ENCODE peak calls at places on chromosome 5, in nine cellular contexts. One of them, this sample, is unnamed. For H3K4me1, the result is how much of the 10 kb centered on the place peaks cover.

GRCh38 chr5:123670981-123671557 is 159.1 kb downstream of the CSNK1G3 start:
- DNase-seq in vagina: no peak
- DNase-seq in gastrocnemius medialis: no peak
- DNase-seq in heart left ventricle: peak
- DNase-seq in fibroblast of lung: peak
- DNase-seq in iPS DF 6.9: peak
- DNase-seq in body of pancreas: peak
- DNase-seq in IMR-90: peak
- DNase-seq in aorta: no peak
- DNase-seq in this sample: no peak

GRCh38 chr5:174424219-174425053 is 299.9 kb upstream of the MSX2 start:
- DNase-seq in iPS DF 6.9: no peak
- DNase-seq in fibroblast of lung: peak
- DNase-seq in IMR-90: no peak
- DNase-seq in gastrocnemius medialis: no peak
- DNase-seq in vagina: no peak
- DNase-seq in aorta: no peak
- DNase-seq in heart left ventricle: no peak
- DNase-seq in body of pancreas: no peak
- DNase-seq in this sample: no peak

GRCh38 chr5:175657593-175658271 is at the start of gene HRH2:
- DNase-seq in IMR-90: no peak
- DNase-seq in aorta: peak
- DNase-seq in fibroblast of lung: no peak
- DNase-seq in iPS DF 6.9: no peak
- DNase-seq in body of pancreas: no peak
- DNase-seq in gastrocnemius medialis: no peak
- DNase-seq in heart left ventricle: peak
- DNase-seq in vagina: no peak
- DNase-seq in this sample: no peak

GRCh38 chr5:20166496-20166895 is 178.5 kb upstream of the CDH18 start:
- DNase-seq in gastrocnemius medialis: no peak
- DNase-seq in vagina: no peak
- DNase-seq in heart left ventricle: no peak
- DNase-seq in aorta: no peak
- DNase-seq in fibroblast of lung: no peak
- DNase-seq in IMR-90: no peak
- DNase-seq in iPS DF 6.9: no peak
- DNase-seq in body of pancreas: no peak
- DNase-seq in this sample: no peak

GRCh38 chr5:33129309-33129708 is 311.5 kb upstream of the TARS1 start:
- DNase-seq in gastrocnemius medialis: no peak
- DNase-seq in heart left ventricle: no peak
- DNase-seq in aorta: no peak
- DNase-seq in vagina: no peak
- DNase-seq in fibroblast of lung: no peak
- DNase-seq in IMR-90: no peak
- DNase-seq in iPS DF 6.9: no peak
- DNase-seq in body of pancreas: no peak
- DNase-seq in this sample: no peak

GRCh38 chr5:91484662-91485061 is 101.5 kb upstream of the ARRDC3 start:
- DNase-seq in heart left ventricle: no peak
- DNase-seq in vagina: no peak
- DNase-seq in aorta: no peak
- DNase-seq in IMR-90: no peak
- DNase-seq in body of pancreas: no peak
- DNase-seq in iPS DF 6.9: no peak
- DNase-seq in fibroblast of lung: no peak
- DNase-seq in gastrocnemius medialis: no peak
- DNase-seq in this sample: no peak

GRCh38 chr5:37658440-37658839 is 181.4 kb downstream of the GDNF start:
- DNase-seq in body of pancreas: no peak
- DNase-seq in iPS DF 6.9: no peak
- DNase-seq in heart left ventricle: no peak
- DNase-seq in IMR-90: no peak
- DNase-seq in fibroblast of lung: no peak
- DNase-seq in aorta: no peak
- DNase-seq in gastrocnemius medialis: no peak
- DNase-seq in vagina: no peak
- DNase-seq in this sample: no peak

GRCh38 chr5:136522217-136522956 is 157.0 kb upstream of the TRPC7 start:
- DNase-seq in iPS DF 6.9: no peak
- DNase-seq in body of pancreas: no peak
- DNase-seq in gastrocnemius medialis: no peak
- DNase-seq in heart left ventricle: no peak
- DNase-seq in aorta: no peak
- DNase-seq in vagina: no peak
- DNase-seq in IMR-90: no peak
- DNase-seq in fibroblast of lung: no peak
- DNase-seq in this sample: no peak

GRCh38 chr5:34522599-34523381 is 133.3 kb upstream of the RAI14 start:
- DNase-seq in IMR-90: peak
- DNase-seq in vagina: peak
- DNase-seq in gastrocnemius medialis: peak
- DNase-seq in iPS DF 6.9: peak
- DNase-seq in aorta: peak
- DNase-seq in heart left ventricle: peak
- DNase-seq in fibroblast of lung: peak
- DNase-seq in body of pancreas: peak
- DNase-seq in this sample: peak

GRCh38 chr5:12902611-12903010 is 998.4 kb upstream of the CTNND2 start:
- DNase-seq in gastrocnemius medialis: no peak
- DNase-seq in aorta: no peak
- DNase-seq in body of pancreas: no peak
- DNase-seq in IMR-90: no peak
- DNase-seq in heart left ventricle: no peak
- DNase-seq in vagina: no peak
- DNase-seq in iPS DF 6.9: no peak
- DNase-seq in fibroblast of lung: no peak
- DNase-seq in this sample: no peak

GRCh38 chr5:74232281-74232680 is 408.2 kb downstream of the ENC1 start:
- DNase-seq in heart left ventricle: no peak
- DNase-seq in gastrocnemius medialis: no peak
- DNase-seq in IMR-90: peak
- DNase-seq in aorta: no peak
- DNase-seq in vagina: no peak
- DNase-seq in fibroblast of lung: peak
- DNase-seq in iPS DF 6.9: no peak
- DNase-seq in body of pancreas: no peak
- DNase-seq in this sample: no peak

GRCh38 chr5:116773926-116774325 is 199.3 kb upstream of the SEMA6A start:
- DNase-seq in iPS DF 6.9: peak
- DNase-seq in gastrocnemius medialis: no peak
- DNase-seq in aorta: no peak
- DNase-seq in vagina: no peak
- DNase-seq in heart left ventricle: no peak
- DNase-seq in fibroblast of lung: no peak
- DNase-seq in body of pancreas: no peak
- DNase-seq in IMR-90: no peak
- DNase-seq in this sample: no peak

GRCh38 chr5:167030500-167031120 is 1260.8 kb upstream of the WWC1 start:
- DNase-seq in vagina: no peak
- DNase-seq in body of pancreas: peak
- DNase-seq in heart left ventricle: no peak
- DNase-seq in iPS DF 6.9: peak
- DNase-seq in fibroblast of lung: no peak
- DNase-seq in IMR-90: no peak
- DNase-seq in gastrocnemius medialis: no peak
- DNase-seq in aorta: no peak
- DNase-seq in this sample: no peak

GRCh38 chr5:6183391-6184390 is 194.7 kb downstream of the MED10 start:
- DNase-seq in gastrocnemius medialis: no peak
- DNase-seq in IMR-90: no peak
- DNase-seq in iPS DF 6.9: no peak
- DNase-seq in body of pancreas: no peak
- DNase-seq in aorta: no peak
- DNase-seq in vagina: peak
- DNase-seq in heart left ventricle: no peak
- DNase-seq in fibroblast of lung: no peak
- DNase-seq in this sample: no peak

GRCh38 chr5:180870669-180871068 is 9.6 kb upstream of the ZFP62 start:
- DNase-seq in iPS DF 6.9: no peak
- DNase-seq in heart left ventricle: no peak
- DNase-seq in aorta: no peak
- DNase-seq in IMR-90: no peak
- DNase-seq in vagina: no peak
- DNase-seq in body of pancreas: no peak
- DNase-seq in gastrocnemius medialis: no peak
- DNase-seq in fibroblast of lung: no peak
- DNase-seq in this sample: no peak

GRCh38 chr5:54701179-54701578 is 183.6 kb downstream of the SNX18 start:
- DNase-seq in iPS DF 6.9: no peak
- DNase-seq in fibroblast of lung: peak
- DNase-seq in gastrocnemius medialis: no peak
- DNase-seq in aorta: peak
- DNase-seq in vagina: no peak
- DNase-seq in body of pancreas: no peak
- DNase-seq in heart left ventricle: peak
- DNase-seq in IMR-90: peak
- DNase-seq in this sample: no peak

GRCh38 chr5:39423331-39423751 is 1.4 kb downstream of the DAB2 start:
- DNase-seq in gastrocnemius medialis: no peak
- DNase-seq in iPS DF 6.9: no peak
- DNase-seq in IMR-90: no peak
- DNase-seq in heart left ventricle: no peak
- DNase-seq in aorta: peak
- DNase-seq in vagina: no peak
- DNase-seq in body of pancreas: no peak
- DNase-seq in fibroblast of lung: no peak
- DNase-seq in this sample: no peak
- H3K4me1 ChIP-seq in gastrocnemius medialis: under half
- H3K4me1 ChIP-seq in iPS DF 6.9: under half
- H3K4me1 ChIP-seq in IMR-90: under half
- H3K4me1 ChIP-seq in heart left ventricle: half or more
- H3K4me1 ChIP-seq in aorta: under half
- H3K4me1 ChIP-seq in vagina: under half
- H3K4me1 ChIP-seq in body of pancreas: under half
- H3K4me1 ChIP-seq in fibroblast of lung: under half
- H3K4me1 ChIP-seq in this sample: under half

GRCh38 chr5:172433071-172433470 is 21.3 kb downstream of the SH3PXD2B start:
- DNase-seq in gastrocnemius medialis: no peak
- DNase-seq in IMR-90: no peak
- DNase-seq in iPS DF 6.9: no peak
- DNase-seq in vagina: no peak
- DNase-seq in heart left ventricle: no peak
- DNase-seq in aorta: no peak
- DNase-seq in body of pancreas: no peak
- DNase-seq in fibroblast of lung: no peak
- DNase-seq in this sample: no peak
- H3K4me1 ChIP-seq in gastrocnemius medialis: under half
- H3K4me1 ChIP-seq in IMR-90: under half
- H3K4me1 ChIP-seq in iPS DF 6.9: under half
- H3K4me1 ChIP-seq in vagina: half or more
- H3K4me1 ChIP-seq in heart left ventricle: under half
- H3K4me1 ChIP-seq in aorta: under half
- H3K4me1 ChIP-seq in body of pancreas: under half
- H3K4me1 ChIP-seq in fibroblast of lung: under half
- H3K4me1 ChIP-seq in this sample: under half

DNA sequence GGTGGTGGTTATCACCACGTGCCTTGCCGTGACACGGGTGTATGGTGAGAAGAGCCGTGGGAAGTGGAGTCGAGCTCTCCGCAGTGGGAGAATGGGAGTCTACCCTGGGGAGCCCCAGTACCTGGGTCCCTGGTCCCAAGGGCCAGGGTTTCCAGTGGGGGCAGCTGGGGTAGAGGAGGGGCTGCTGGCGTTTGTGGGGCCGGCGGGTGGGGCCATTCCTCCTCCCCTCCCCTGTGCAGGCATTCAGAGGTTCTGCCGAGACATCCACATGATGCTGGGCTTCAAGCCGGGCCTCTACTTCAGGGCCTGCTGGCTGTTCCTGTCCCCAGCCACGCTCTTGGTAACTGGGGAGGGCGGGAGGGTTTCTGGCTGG is 14.7 kb downstream of the SLC6A7 start:
- DNase-seq in gastrocnemius medialis: no peak
- DNase-seq in body of pancreas: no peak
- DNase-seq in fibroblast of lung: no peak
- DNase-seq in vagina: no peak
- DNase-seq in iPS DF 6.9: no peak
- DNase-seq in aorta: no peak
- DNase-seq in IMR-90: no peak
- DNase-seq in heart left ventricle: no peak
- DNase-seq in this sample: no peak
- H3K4me1 ChIP-seq in gastrocnemius medialis: under half
- H3K4me1 ChIP-seq in body of pancreas: under half
- H3K4me1 ChIP-seq in fibroblast of lung: under half
- H3K4me1 ChIP-seq in vagina: under half
- H3K4me1 ChIP-seq in iPS DF 6.9: under half
- H3K4me1 ChIP-seq in aorta: under half
- H3K4me1 ChIP-seq in IMR-90: under half
- H3K4me1 ChIP-seq in heart left ventricle: under half
- H3K4me1 ChIP-seq in this sample: under half

DNA sequence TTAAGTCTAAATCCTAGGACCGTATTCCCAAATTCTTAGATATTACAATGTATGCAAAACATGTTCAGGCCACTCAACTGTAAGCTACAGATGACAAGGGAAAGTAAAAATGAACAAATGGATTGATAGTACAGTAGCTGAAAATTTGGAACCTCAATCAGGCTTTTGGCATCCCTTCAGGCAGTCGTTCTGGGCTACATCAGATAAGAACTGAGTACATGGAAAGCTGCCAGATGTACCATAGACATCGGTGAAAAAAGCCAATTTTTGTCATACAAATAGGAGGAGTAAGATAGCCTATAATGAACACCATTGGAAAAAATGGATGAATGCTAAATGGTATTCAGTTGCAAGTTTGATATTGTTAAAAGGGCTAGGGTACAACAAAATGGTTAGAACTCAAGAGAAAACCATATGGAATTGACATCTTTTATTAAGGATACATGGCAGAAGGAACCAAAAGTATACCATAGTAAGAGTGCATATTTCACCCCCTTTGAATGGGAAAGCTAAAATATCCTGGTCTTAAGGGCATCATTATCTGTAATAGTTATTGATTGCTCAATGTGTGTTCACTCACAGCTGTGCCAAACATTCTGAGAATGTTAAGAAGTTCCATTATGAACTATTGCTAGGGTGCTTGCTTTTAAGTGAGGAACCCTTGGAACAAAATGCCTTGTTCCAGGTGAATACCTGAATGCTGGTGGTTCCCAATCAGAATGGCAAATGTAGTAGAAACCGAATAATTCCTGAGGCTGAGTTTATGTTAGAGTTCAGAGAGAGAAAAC is 86.4 kb downstream of the NR3C1 start:
- DNase-seq in vagina: no peak
- DNase-seq in iPS DF 6.9: no peak
- DNase-seq in fibroblast of lung: peak
- DNase-seq in aorta: no peak
- DNase-seq in body of pancreas: no peak
- DNase-seq in IMR-90: no peak
- DNase-seq in heart left ventricle: no peak
- DNase-seq in gastrocnemius medialis: no peak
- DNase-seq in this sample: no peak
- H3K4me1 ChIP-seq in vagina: under half
- H3K4me1 ChIP-seq in iPS DF 6.9: under half
- H3K4me1 ChIP-seq in fibroblast of lung: under half
- H3K4me1 ChIP-seq in aorta: under half
- H3K4me1 ChIP-seq in body of pancreas: under half
- H3K4me1 ChIP-seq in IMR-90: under half
- H3K4me1 ChIP-seq in heart left ventricle: half or more
- H3K4me1 ChIP-seq in gastrocnemius medialis: half or more
- H3K4me1 ChIP-seq in this sample: half or more